ENCODE peak calls at places on chromosomes 16 and 17, in six cellular contexts. T is left cardiac atrium, J is psoas muscle, A is neural crest cell, G is T-helper 22 cell, S is IMR-90. C is an unnamed sample.

GRCh38 chr16:12964466-12964865 is 63.1 kb downstream of the SHISA9 start:
- DNase-seq in T (no peak), J (no peak), A (no peak), G (no peak), S (no peak), C (no peak)

GRCh38 chr17:44464037-44464436 is 39.2 kb downstream of the GPATCH8 start:
- DNase-seq in T (no peak), J (no peak), A (no peak), G (no peak), S (peak; percentile 51), C (no peak)

GRCh38 chr16:81292936-81293335 is 21.8 kb upstream of the GAN start:
- DNase-seq in T (no peak), J (no peak), A (no peak), G (no peak), S (no peak), C (no peak)

GRCh38 chr17:64984776-64985521 is 65.7 kb upstream of the LRRC37A3 start:
- DNase-seq in T (no peak), J (no peak), A (no peak), G (peak; percentile 68), S (peak; percentile 23), C (peak; percentile 58)

GRCh38 chr17:8137645-8138342 is 13.9 kb upstream of the HES7 start:
- DNase-seq in T (no peak), J (no peak), A (no peak), G (no peak), S (no peak), C (no peak)

GRCh38 chr17:58338907-58339774 is 10.5 kb upstream of the TSPOAP1 start:
- DNase-seq in T (peak; percentile 51), J (no peak), A (no peak), G (no peak), S (peak; percentile 88), C (peak; percentile 38)

GRCh38 chr16:30535777-30536190 is 1.1 kb upstream of the ZNF747 start:
- DNase-seq in T (peak; percentile 81), J (peak; percentile 70), A (peak; percentile 36), G (peak; percentile 39), S (peak; percentile 62), C (peak; percentile 76)

GRCh38 chr17:81108220-81108619 is 57.1 kb upstream of the PVALEF start:
- DNase-seq in T (no peak), J (no peak), A (no peak), G (no peak), S (no peak), C (no peak)

GRCh38 chr16:85103096-85104079 is 8.9 kb downstream of the CIBAR2 start:
- DNase-seq in T (no peak), J (no peak), A (no peak), G (no peak), S (no peak), C (no peak)

GRCh38 chr16:526181-527014 is 1.1 kb upstream of the CAPN15 start:
- DNase-seq in T (peak; percentile 75), J (no peak), A (no peak), G (no peak), S (peak; percentile 40), C (no peak)

GRCh38 chr16:84983308-84983707 is 28.0 kb downstream of the ZDHHC7 start:
- DNase-seq in T (no peak), J (no peak), A (no peak), G (no peak), S (no peak), C (no peak)

GRCh38 chr17:72192409-72193192 is 71.8 kb downstream of the SOX9 start:
- DNase-seq in T (peak; percentile 71), J (peak; percentile 27), A (no peak), G (no peak), S (peak; percentile 98), C (no peak)

GRCh38 chr17:38761612-38762011 is 9.1 kb downstream of the PSMB3 start:
- DNase-seq in T (no peak), J (no peak), A (peak; percentile 36), G (no peak), S (peak; percentile 32), C (peak; percentile 54)

GRCh38 chr17:80246726-80247125 is 13.9 kb upstream of the RNF213 start:
- DNase-seq in T (no peak), J (no peak), A (no peak), G (no peak), S (no peak), C (no peak)

GRCh38 chr16:89122322-89122831 is 28.7 kb downstream of the ACSF3 start:
- DNase-seq in T (peak; percentile 17), J (peak; percentile 5), A (no peak), G (peak; percentile 28), S (no peak), C (no peak)

GRCh38 chr16:71467810-71468209 is 5.8 kb upstream of the ZNF23 start:
- DNase-seq in T (no peak), J (no peak), A (peak; percentile 36), G (peak; percentile 7), S (peak; percentile 28), C (peak; percentile 37)

GRCh38 chr17:79843917-79844815 is 4.9 kb upstream of the CBX4 start:
- DNase-seq in T (peak; percentile 79), J (peak; percentile 73), A (peak; percentile 46), G (no peak), S (peak; percentile 61), C (no peak)

GRCh38 chr17:8285270-8286181 is 2.9 kb upstream of the RANGRF start:
- DNase-seq in T (no peak), J (no peak), A (no peak), G (no peak), S (no peak), C (no peak)

GRCh38 chr16:62408760-62409159 is 372.5 kb upstream of the CDH8 start:
- DNase-seq in T (no peak), J (no peak), A (no peak), G (no peak), S (no peak), C (no peak)

GRCh38 chr17:66567234-66568170 is 265.1 kb downstream of the PRKCA start:
- DNase-seq in T (peak; percentile 81), J (peak; percentile 72), A (peak; percentile 73), G (peak; percentile 33), S (peak; percentile 88), C (peak; percentile 73)

GRCh38 chr17:1787301-1787902 is 25.5 kb downstream of the SERPINF1 start:
- DNase-seq in T (peak; percentile 80), J (peak; percentile 81), A (no peak), G (no peak), S (peak; percentile 96), C (peak; percentile 29)

GRCh38 chr16:77220427-77220826 is 21.2 kb downstream of the SYCE1L start:
- DNase-seq in T (no peak), J (no peak), A (no peak), G (no peak), S (no peak), C (no peak)

GRCh38 chr16:29111421-29111820 is 126.6 kb downstream of the LAT start:
- DNase-seq in T (no peak), J (no peak), A (no peak), G (no peak), S (no peak), C (no peak)

GRCh38 chr17:11948791-11949190 is 48.5 kb downstream of the ZNF18 start:
- DNase-seq in T (peak; percentile 39), J (peak; percentile 26), A (no peak), G (no peak), S (peak; percentile 86), C (no peak)

GRCh38 chr17:77100009-77100408 is 40.8 kb upstream of the SEC14L1 start:
- DNase-seq in T (peak; percentile 76), J (peak; percentile 62), A (no peak), G (no peak), S (no peak), C (no peak)

GRCh38 chr16:6611535-6611934 is 721.1 kb upstream of the RBFOX1 start:
- DNase-seq in T (no peak), J (no peak), A (no peak), G (no peak), S (no peak), C (no peak)

C was measured in HepG2.